ENCODE peak calls at places on chromosome X, in ten cellular contexts. D is NCI-H1930, U is HepG2, R is NCI-H524 treated with DMSO at 0.1 percent for 48 hours, L is NCI-H1092, P is right atrium auricular region, T is GM13976, E is LoVo, F is HTR-8/SVneo, V is AG09319. K is an unnamed sample.

GRCh38 chrX:81121513-81122363 is 80.0 kb downstream of the HMGN5 start:
- DNase-seq in V (peak), F (peak), T (peak), D (peak), U (peak), L (no peak), E (peak), R (peak), P (peak), K (peak)

GRCh38 chrX:148024425-148025148 is 43.5 kb downstream of the FMR1NB start:
- DNase-seq in P (no peak), L (no peak), T (no peak), R (no peak), U (no peak), D (no peak), V (no peak), F (no peak), E (no peak), K (no peak)

GRCh38 chrX:29528281-29528680 is 687.1 kb upstream of the MAGEB2 start:
- DNase-seq in T (no peak), P (no peak), R (no peak), U (no peak), E (no peak), F (no peak), D (no peak), L (no peak), V (no peak), K (no peak)

GRCh38 chrX:112961981-112962380 is 121.3 kb upstream of the AMOT start:
- DNase-seq in U (no peak), D (no peak), R (no peak), V (no peak), L (no peak), E (no peak), F (no peak), T (no peak), P (no peak), K (no peak)

GRCh38 chrX:120380699-120381098 is 18.8 kb downstream of the ATP1B4 start:
- DNase-seq in T (peak), V (no peak), F (no peak), E (peak), L (no peak), U (peak), R (no peak), D (peak), P (no peak), K (no peak)

GRCh38 chrX:15816453-15816838 is 26.2 kb downstream of the ZRSR2 start:
- DNase-seq in R (no peak), U (no peak), V (no peak), F (no peak), E (no peak), P (no peak), L (no peak), D (no peak), T (no peak), K (no peak)

GRCh38 chrX:16711219-16712115 is 1.0 kb downstream of the CTPS2 start:
- DNase-seq in D (no peak), P (no peak), T (peak), L (no peak), F (peak), U (peak), R (no peak), E (no peak), V (no peak), K (no peak)

GRCh38 chrX:39445336-39445735 is 644.1 kb downstream of the MID1IP1 start:
- DNase-seq in T (no peak), L (peak), U (no peak), F (no peak), E (no peak), V (no peak), P (no peak), R (no peak), D (no peak), K (no peak)

GRCh38 chrX:153643431-153644351 is 3.3 kb upstream of the DUSP9 start:
- DNase-seq in L (no peak), R (no peak), T (peak), E (peak), V (no peak), U (no peak), P (no peak), D (peak), F (no peak), K (no peak)

GRCh38 chrX:77793950-77794349 is 7.9 kb upstream of the ATRX start:
- DNase-seq in P (no peak), U (no peak), R (no peak), L (no peak), V (no peak), D (no peak), E (no peak), F (no peak), T (no peak), K (no peak)

GRCh38 chrX:39764441-39764914 is 333.3 kb downstream of the BCOR start:
- DNase-seq in V (no peak), U (no peak), P (no peak), D (no peak), E (no peak), L (peak), R (peak), F (no peak), T (no peak), K (peak)

GRCh38 chrX:45056428-45057145 is 144.1 kb downstream of the DIPK2B start:
- DNase-seq in R (peak), P (no peak), T (no peak), U (no peak), D (no peak), E (no peak), F (no peak), V (no peak), L (no peak), K (no peak)

GRCh38 chrX:68915778-68916177 is 87.0 kb downstream of the EFNB1 start:
- DNase-seq in U (no peak), F (no peak), P (no peak), D (no peak), T (no peak), E (no peak), L (no peak), V (no peak), R (no peak), K (no peak)

GRCh38 chrX:15050395-15050794 is 177.2 kb downstream of the MOSPD2 start:
- DNase-seq in P (no peak), F (no peak), R (no peak), V (no peak), E (no peak), T (no peak), U (no peak), D (no peak), L (no peak), K (no peak)

GRCh38 chrX:15623074-15623473 is 22.3 kb upstream of the ACE2 start:
- DNase-seq in V (no peak), L (no peak), F (no peak), R (no peak), E (no peak), D (no peak), T (no peak), P (no peak), U (no peak), K (no peak)

GRCh38 chrX:40380649-40381488 is 199.9 kb upstream of the ATP6AP2 start:
- DNase-seq in F (no peak), P (no peak), U (no peak), D (no peak), R (no peak), L (no peak), T (no peak), V (no peak), E (no peak), K (peak)

GRCh38 chrX:119698835-119699234 is 5.9 kb upstream of the SEPTIN6 start:
- DNase-seq in U (peak), F (peak), P (no peak), R (no peak), D (peak), T (peak), V (peak), E (peak), L (peak), K (peak)

GRCh38 chrX:1394731-1395501 is 3.0 kb upstream of the SLC25A6 start:
- DNase-seq in L (no peak), D (no peak), T (no peak), F (no peak), P (no peak), R (no peak), E (no peak), V (no peak), U (no peak), K (no peak)

K was measured in SHP77.